ENCODE peak calls at places on chromosomes 13 and 19, in seven cellular contexts. H is gastrocnemius medialis, A is HL-60, T is adrenal gland, I is kidney, J is WERI-Rb-1, Z is heart left ventricle. L is an unnamed sample.

GRCh38 chr13:40377783-40378182 is 288.7 kb downstream of the FOXO1 start:
- DNase-seq in I (no peak), T (no peak), Z (no peak), J (no peak), A (no peak), H (no peak), L (no peak)

GRCh38 chr19:11578342-11579142 is 1.1 kb upstream of the ACP5 start:
- DNase-seq in A (peak; percentile 74), Z (no peak), J (peak; percentile 19), T (peak; percentile 43), H (peak; percentile 41), I (peak; percentile 80), L (no peak)

GRCh38 chr19:46116121-46116520 is 8.4 kb downstream of the IGFL3 start:
- DNase-seq in I (no peak), Z (no peak), A (no peak), J (no peak), H (no peak), T (no peak), L (no peak)

GRCh38 chr13:60583911-60584753 is 187.1 kb downstream of the TDRD3 start:
- DNase-seq in H (no peak), J (no peak), T (peak; percentile 14), Z (no peak), I (no peak), A (peak; percentile 87), L (no peak)

GRCh38 chr19:14555918-14556661 is 15.8 kb downstream of the NDUFB7 start:
- DNase-seq in A (no peak), I (no peak), H (no peak), J (no peak), T (no peak), Z (no peak), L (no peak)

GRCh38 chr19:18859676-18860301 is 28.0 kb downstream of the UPF1 start:
- DNase-seq in A (no peak), Z (no peak), J (no peak), I (no peak), H (no peak), T (no peak), L (peak; percentile 30)

GRCh38 chr19:54206831-54207177 is 6.1 kb downstream of the RPS9 start:
- DNase-seq in J (no peak), I (peak; percentile 26), T (no peak), H (no peak), Z (no peak), A (peak; percentile 43), L (no peak)

GRCh38 chr19:45342911-45343310 is 2.4 kb downstream of the KLC3 start:
- DNase-seq in I (no peak), H (no peak), J (no peak), T (no peak), Z (no peak), A (no peak), L (no peak)

GRCh38 chr13:49308104-49308875 is 60.6 kb downstream of the CDADC1 start:
- DNase-seq in I (peak; percentile 88), H (peak; percentile 80), Z (peak; percentile 81), T (peak; percentile 70), A (no peak), J (no peak), L (peak; percentile 91)

GRCh38 chr13:104641309-104641708 is 1575.1 kb upstream of the SLC10A2 start:
- DNase-seq in Z (no peak), I (no peak), T (peak; percentile 73), H (no peak), A (no peak), J (no peak), L (no peak)

GRCh38 chr13:71798723-71799122 is 68.3 kb downstream of the DACH1 start:
- DNase-seq in J (no peak), H (no peak), I (no peak), A (no peak), T (no peak), Z (no peak), L (no peak)

GRCh38 chr19:15419413-15420025 is 731 bp upstream of the AKAP8L start:
- DNase-seq in Z (peak; percentile 6), I (no peak), H (no peak), A (no peak), J (no peak), T (peak; percentile 74), L (no peak)

GRCh38 chr19:48325265-48325910 is at the start of gene EMP3:
- DNase-seq in T (peak; percentile 88), Z (peak; percentile 86), H (peak; percentile 53), J (peak; percentile 53), I (peak; percentile 93), A (peak; percentile 73), L (peak; percentile 76)

GRCh38 chr19:44776402-44777096 is 1.1 kb upstream of the CBLC start:
- DNase-seq in Z (no peak), I (no peak), J (no peak), A (no peak), H (no peak), T (no peak), L (no peak)

GRCh38 chr13:45136741-45137500 is 16.6 kb downstream of the GTF2F2 start:
- DNase-seq in A (no peak), J (no peak), T (no peak), Z (no peak), H (no peak), I (no peak), L (no peak)
- H3K27ac ChIP-seq in A (peak overlapping the region; percentile 1), J (no peak overlapping the region), T (no peak overlapping the region), Z (no peak overlapping the region), H (no peak overlapping the region), I (no peak overlapping the region), L (no peak overlapping the region)

GRCh38 chr13:26498524-26499208 is 58.8 kb upstream of the WASF3 start:
- DNase-seq in H (no peak), Z (no peak), J (no peak), I (no peak), T (no peak), A (no peak), L (no peak)
- TF ChIP-seq CTCF in H (no peak), Z (no peak), J (no peak), I (no peak), T (no peak), A (no peak), L (no peak)

DNA sequence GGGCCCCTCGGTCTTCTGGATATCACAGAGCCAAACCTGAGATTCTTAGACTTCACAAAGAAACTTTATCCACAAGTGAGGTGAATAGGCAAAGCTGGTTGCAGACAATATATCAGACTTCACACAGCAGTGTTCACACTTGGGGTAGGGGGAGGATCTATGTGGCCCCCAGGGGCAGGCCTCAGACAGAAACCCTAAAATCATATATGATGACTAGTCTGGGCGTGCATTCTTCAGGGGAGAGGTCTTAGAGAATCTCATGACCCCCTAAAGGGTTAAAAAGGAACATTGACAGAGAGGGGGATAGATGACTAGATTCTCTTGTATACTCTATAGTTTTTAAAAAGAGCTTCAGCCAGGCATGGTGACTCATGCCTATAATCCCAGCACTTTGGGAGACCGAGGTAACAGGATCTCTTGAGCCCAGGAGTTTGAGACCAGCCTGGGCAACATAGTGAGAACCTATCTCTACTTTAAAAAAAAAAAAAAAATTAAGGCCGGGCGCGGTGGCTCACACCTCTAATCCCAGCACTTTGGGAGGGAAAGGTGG is 2.8 kb downstream of the TYROBP start:
- DNase-seq in H (no peak), T (no peak), A (no peak), Z (no peak), I (no peak), J (no peak), L (no peak)
- H3K27ac ChIP-seq in H (no peak overlapping the region), T (peak overlapping the region; percentile 82), A (peak overlapping the region; percentile 94), Z (peak overlapping the region; percentile 46), I (no peak overlapping the region), J (no peak overlapping the region), L (no peak overlapping the region)

DNA sequence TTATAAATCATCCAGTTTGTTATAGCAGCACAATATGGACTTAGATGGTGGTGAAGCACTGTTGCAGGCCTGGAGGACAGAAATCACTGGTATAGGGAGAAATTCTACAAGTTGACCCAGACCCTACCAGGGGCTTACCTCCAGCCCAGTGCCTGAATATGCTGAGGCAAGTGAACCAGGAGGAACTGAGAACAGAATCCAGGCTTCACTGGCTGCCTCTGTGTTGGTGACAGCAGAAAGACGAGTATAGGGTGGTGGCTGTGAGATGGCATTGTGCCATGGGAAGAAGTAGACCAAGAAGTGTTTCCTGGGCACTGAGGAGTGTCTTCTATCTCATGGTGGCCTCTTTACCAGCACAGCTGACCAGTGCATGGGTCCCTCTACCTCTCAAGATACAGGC is 15.9 kb upstream of the EID2 start:
- DNase-seq in H (no peak), I (no peak), Z (no peak), J (no peak), T (no peak), A (no peak), L (no peak)
- TF ChIP-seq CTCF in H (no peak), I (no peak), Z (no peak), J (no peak), T (no peak), A (no peak), L (no peak)

GRCh38 chr19:294341-294818 is 3.2 kb upstream of the PLPP2 start:
- DNase-seq in A (no peak), Z (peak; percentile 46), H (no peak), J (no peak), I (no peak), T (no peak), L (no peak)
- H3K27ac ChIP-seq in A (no peak overlapping the region), Z (no peak overlapping the region), H (no peak overlapping the region), J (no peak overlapping the region), I (no peak overlapping the region), T (no peak overlapping the region), L (no peak overlapping the region)

GRCh38 chr19:33705090-33705847 is 83.5 kb downstream of the CHST8 start:
- DNase-seq in T (no peak), I (peak; percentile 65), A (no peak), H (no peak), Z (peak; percentile 30), J (peak; percentile 30), L (no peak)
- TF ChIP-seq CTCF in T (no peak), I (no peak), A (no peak), H (no peak), Z (no peak), J (peak; percentile 61), L (no peak)

GRCh38 chr13:27617801-27618411 is 2.4 kb downstream of the LNX2 start:
- DNase-seq in Z (no peak), A (no peak), H (no peak), I (no peak), J (no peak), T (no peak), L (no peak)

GRCh38 chr13:27621116-27621365 is 651 bp upstream of the POLR1D start:
- DNase-seq in I (no peak), Z (no peak), H (no peak), A (no peak), J (no peak), T (no peak), L (no peak)

GRCh38 chr13:27619711-27620376 is 485 bp downstream of the LNX2 start:
- DNase-seq in I (peak; percentile 88), Z (peak; percentile 82), J (peak; percentile 54), A (no peak), H (peak; percentile 20), T (peak; percentile 36), L (peak; percentile 78)

GRCh38 chr13:27620377-27621115 is at the start of gene LNX2:
- DNase-seq in Z (peak; percentile 99), J (peak; percentile 100), A (peak; percentile 82), H (peak; percentile 98), I (peak; percentile 99), T (peak; percentile 98), L (peak; percentile 99)

DNA sequence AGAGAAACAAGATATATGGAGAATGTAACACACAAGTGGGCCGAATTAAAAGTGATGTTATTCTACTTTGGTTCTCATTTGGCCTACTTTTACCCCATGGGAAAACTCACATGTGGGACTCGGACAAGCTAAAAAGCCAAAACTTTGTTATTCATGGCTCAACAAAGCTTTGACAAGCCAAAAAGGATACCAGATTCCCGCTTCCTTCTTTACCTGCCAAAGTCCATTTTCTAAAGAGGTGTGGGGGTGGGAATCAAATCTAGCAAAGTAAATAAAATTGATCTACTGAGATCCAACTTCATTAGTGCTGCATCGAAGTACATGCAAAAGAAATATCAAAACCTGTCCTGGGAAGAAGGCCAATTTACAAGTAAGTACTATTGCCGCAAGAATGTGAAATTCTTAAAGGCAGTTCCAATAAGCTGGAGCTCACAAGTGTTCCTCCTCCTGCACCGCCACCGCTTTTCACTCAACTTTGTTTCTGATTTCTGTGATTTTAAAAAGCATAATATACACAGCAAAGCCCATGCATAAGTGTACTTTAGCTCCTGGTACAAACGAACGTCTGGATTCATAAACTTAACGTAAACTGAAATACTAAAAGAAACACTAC is 1.1 kb downstream of the LNX2 start:
- DNase-seq in T (no peak), H (no peak), I (no peak), A (no peak), Z (no peak), J (no peak), L (no peak)
- H3K27ac ChIP-seq in T (peak overlapping the region; percentile 98), H (peak overlapping the region; percentile 100), I (peak overlapping the region; percentile 85), A (no peak overlapping the region), Z (peak overlapping the region; percentile 95), J (no peak overlapping the region), L (peak overlapping the region; percentile 98)

L was measured in psoas muscle.